ENCODE peak calls at places on chromosome 10, in four cellular contexts. S, F, R and H are unnamed samples.

GRCh38 chr10:16950686-16951681 is 133.8 kb upstream of the RSU1 start:
- DNase-seq in S (no peak), R (no peak), F (no peak), H (no peak)

GRCh38 chr10:127854769-127855583 is 37.8 kb downstream of the CLRN3 start:
- DNase-seq in R (no peak), S (no peak), F (no peak), H (no peak)

GRCh38 chr10:31808258-31809218 is 120.1 kb downstream of the ARHGAP12 start:
- DNase-seq in F (no peak), S (no peak), R (peak; percentile 5), H (no peak)

GRCh38 chr10:132962623-132963429 is 20.5 kb upstream of the CFAP46 start:
- DNase-seq in F (no peak), S (no peak), R (no peak), H (no peak)

GRCh38 chr10:7512487-7512886 is 101.7 kb upstream of the SFMBT2 start:
- DNase-seq in R (peak; percentile 22), F (no peak), S (no peak), H (no peak)

GRCh38 chr10:108465871-108466641 is 1301.5 kb upstream of the SORCS1 start:
- DNase-seq in F (no peak), R (no peak), S (peak; percentile 87), H (no peak)

GRCh38 chr10:7956508-7956907 is 98.0 kb upstream of the GATA3 start:
- DNase-seq in S (no peak), R (no peak), F (no peak), H (no peak)

GRCh38 chr10:32155075-32155516 is 98.9 kb upstream of the KIF5B start:
- DNase-seq in F (no peak), R (no peak), S (no peak), H (no peak)

GRCh38 chr10:18606051-18606730 is 45.2 kb downstream of the NSUN6 start:
- DNase-seq in F (no peak), S (no peak), R (no peak), H (no peak)

GRCh38 chr10:95312986-95313495 is 22.2 kb upstream of the PDLIM1 start:
- DNase-seq in F (no peak), R (no peak), S (no peak), H (no peak)

GRCh38 chr10:86229378-86229777 is 137.2 kb downstream of the GRID1 start:
- DNase-seq in F (no peak), S (no peak), R (no peak), H (no peak)

GRCh38 chr10:22231260-22231659 is 13.4 kb upstream of the EBLN1 start:
- DNase-seq in S (no peak), R (no peak), F (no peak), H (no peak)

GRCh38 chr10:89241491-89242339 is 9.9 kb downstream of the LIPA start:
- DNase-seq in F (no peak), R (no peak), S (no peak), H (no peak)

GRCh38 chr10:57338823-57339558 is 928.7 kb downstream of the IPMK start:
- DNase-seq in F (no peak), R (peak; percentile 27), S (no peak), H (no peak)

GRCh38 chr10:76582536-76582935 is 1055.1 kb downstream of the KCNMA1 start:
- DNase-seq in S (no peak), R (no peak), F (no peak), H (no peak)

GRCh38 chr10:112282086-112282485 is 1.1 kb upstream of the TECTB start:
- DNase-seq in S (no peak), F (no peak), R (no peak), H (no peak)

GRCh38 chr10:132133005-132133404 is 53.7 kb upstream of the DPYSL4 start:
- DNase-seq in F (no peak), R (no peak), S (peak; percentile 92), H (no peak)

GRCh38 chr10:90674927-90675326 is 182.9 kb downstream of the HTR7 start:
- DNase-seq in F (no peak), R (no peak), S (no peak), H (no peak)

GRCh38 chr10:125247576-125247975 is 87.2 kb upstream of the CTBP2 start:
- DNase-seq in S (no peak), R (no peak), F (no peak), H (no peak)

GRCh38 chr10:1168763-1169162 is 112.6 kb downstream of the WDR37 start:
- DNase-seq in S (peak; percentile 47), R (no peak), F (no peak), H (no peak)

GRCh38 chr10:22690614-22691431 is 23.6 kb downstream of the PIP4K2A start:
- DNase-seq in R (peak; percentile 33), F (no peak), S (no peak), H (no peak)

GRCh38 chr10:78413294-78414055 is 379.8 kb downstream of the RPS24 start:
- DNase-seq in R (no peak), F (no peak), S (no peak), H (no peak)

GRCh38 chr10:115829501-115830215 is 443.3 kb downstream of the GFRA1 start:
- DNase-seq in F (no peak), S (no peak), R (no peak), H (no peak)